ENCODE peak calls at places on chromosome 14, in four cellular contexts. Q, J, H and Z are unnamed samples.

GRCh38 chr14:31323419-31323818 is 96.9 kb downstream of the HEATR5A start:
- DNase-seq in J (no peak), H (no peak), Q (no peak), Z (no peak)

GRCh38 chr14:78319411-78319810 is 149.2 kb downstream of the NRXN3 start:
- DNase-seq in Q (no peak), H (no peak), J (no peak), Z (no peak)

GRCh38 chr14:95265106-95266094 is 54.3 kb downstream of the CLMN start:
- DNase-seq in H (no peak), J (peak), Q (peak), Z (peak)

GRCh38 chr14:95886366-95886765 is 9.7 kb downstream of the TUNAR start:
- DNase-seq in H (no peak), J (no peak), Q (no peak), Z (no peak)

GRCh38 chr14:86824167-86824566 is 1168.8 kb downstream of the GALC start:
- DNase-seq in J (no peak), Q (no peak), H (no peak), Z (no peak)

GRCh38 chr14:103111297-103111981 is 11.8 kb upstream of the TNFAIP2 start:
- DNase-seq in H (no peak), J (no peak), Q (no peak), Z (no peak)

GRCh38 chr14:55130194-55130550 is 1.1 kb downstream of the LGALS3 start:
- DNase-seq in Q (peak), H (no peak), J (peak), Z (no peak)

GRCh38 chr14:64799555-64799954 is 80.2 kb downstream of the SPTB start:
- DNase-seq in Q (no peak), J (no peak), H (no peak), Z (no peak)

GRCh38 chr14:20560961-20561360 is at the start of gene RNASE9:
- DNase-seq in Q (no peak), H (no peak), J (no peak), Z (no peak)

GRCh38 chr14:60637138-60637489 is 12.2 kb downstream of the SIX1 start:
- DNase-seq in Q (no peak), J (no peak), H (no peak), Z (no peak)

GRCh38 chr14:52650774-52651173 is 44.6 kb downstream of the ERO1A start:
- DNase-seq in H (no peak), J (no peak), Q (no peak), Z (no peak)

GRCh38 chr14:30884925-30885324 is 10.6 kb downstream of the COCH start:
- DNase-seq in J (no peak), H (no peak), Q (no peak), Z (no peak)

GRCh38 chr14:49497725-49498348 is 88.3 kb downstream of the RPS29 start:
- DNase-seq in H (no peak), J (peak), Q (peak), Z (no peak)

GRCh38 chr14:92877757-92878431 is 45.1 kb upstream of the CHGA start:
- DNase-seq in Q (no peak), H (no peak), J (no peak), Z (peak)

GRCh38 chr14:21846227-21846885 is 172.7 kb upstream of the OR4E1 start:
- DNase-seq in Q (peak), J (no peak), H (no peak), Z (peak)

GRCh38 chr14:64465208-64465821 is at the start of gene AKAP5:
- DNase-seq in J (peak), H (peak), Q (peak), Z (peak)

GRCh38 chr14:74241611-74242005 is 2.4 kb downstream of the VSX2 start:
- DNase-seq in Q (no peak), H (no peak), J (no peak), Z (no peak)

GRCh38 chr14:104424406-104425072 is 155.0 kb upstream of the C14orf180 start:
- DNase-seq in Q (no peak), J (no peak), H (no peak), Z (no peak)

GRCh38 chr14:87613856-87614255 is 379.1 kb downstream of the GALC start:
- DNase-seq in J (peak), H (no peak), Q (peak), Z (no peak)

GRCh38 chr14:24858052-24858451 is 191.9 kb downstream of the STXBP6 start:
- DNase-seq in J (no peak), Q (no peak), H (no peak), Z (no peak)

GRCh38 chr14:54226103-54226502 is 170.7 kb upstream of the CDKN3 start:
- DNase-seq in J (no peak), H (no peak), Q (no peak), Z (no peak)

GRCh38 chr14:56581041-56581727 is 1.6 kb downstream of the TMEM260 start:
- DNase-seq in Q (no peak), J (no peak), H (no peak), Z (no peak)

GRCh38 chr14:30375280-30375892 is 183.6 kb upstream of the G2E3 start:
- DNase-seq in H (peak), J (peak), Q (peak), Z (peak)

GRCh38 chr14:104981699-104982541 is 3.7 kb upstream of the CLBA1 start:
- DNase-seq in H (no peak), J (no peak), Q (no peak), Z (no peak)

GRCh38 chr14:104392396-104393198 is 187.0 kb upstream of the C14orf180 start:
- DNase-seq in H (no peak), Q (no peak), J (no peak), Z (peak)

GRCh38 chr14:38623661-38624060 is 367.8 kb upstream of the CLEC14A start:
- DNase-seq in J (peak), H (no peak), Q (peak), Z (no peak)

GRCh38 chr14:61478971-61479473 is 157.6 kb downstream of the PRKCH start:
- DNase-seq in H (peak), J (no peak), Q (no peak), Z (no peak)

GRCh38 chr14:38285962-38286361 is 30.1 kb upstream of the CLEC14A start:
- DNase-seq in Q (no peak), J (peak), H (no peak), Z (no peak)

GRCh38 chr14:66272221-66272620 is 213.9 kb upstream of the CCDC196 start:
- DNase-seq in Q (no peak), J (no peak), H (no peak), Z (no peak)

DNA sequence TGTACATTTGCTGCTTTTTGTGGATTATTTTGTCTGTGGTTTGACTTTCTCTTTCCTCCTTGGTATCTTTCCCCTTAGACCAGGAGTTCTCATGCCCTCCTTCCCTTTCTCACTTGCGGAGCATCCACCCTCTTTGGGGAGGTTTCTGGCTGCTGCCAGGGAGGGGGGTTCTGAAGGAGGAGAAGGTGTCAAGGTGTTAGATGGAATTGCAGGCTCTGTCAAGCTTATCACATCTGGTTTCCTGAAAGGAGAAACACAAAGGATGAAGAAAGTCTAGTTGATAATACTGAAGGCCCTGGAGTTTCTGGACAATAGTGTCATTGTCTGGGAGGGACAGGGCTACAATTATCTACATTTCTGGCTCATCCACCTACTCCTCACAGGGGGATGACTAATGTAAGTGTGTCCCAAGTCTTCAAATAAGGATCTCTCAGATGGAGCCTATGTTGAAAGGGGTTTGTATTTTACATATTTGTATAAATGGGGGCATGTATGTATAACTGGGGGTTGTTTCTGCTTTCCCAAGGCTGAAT is 217.3 kb upstream of the CCDC196 start:
- DNase-seq in H (no peak), J (no peak), Q (no peak), Z (no peak)
- TF ChIP-seq CTCF in H (no peak), J (no peak), Q (no peak), Z (no peak)

DNA sequence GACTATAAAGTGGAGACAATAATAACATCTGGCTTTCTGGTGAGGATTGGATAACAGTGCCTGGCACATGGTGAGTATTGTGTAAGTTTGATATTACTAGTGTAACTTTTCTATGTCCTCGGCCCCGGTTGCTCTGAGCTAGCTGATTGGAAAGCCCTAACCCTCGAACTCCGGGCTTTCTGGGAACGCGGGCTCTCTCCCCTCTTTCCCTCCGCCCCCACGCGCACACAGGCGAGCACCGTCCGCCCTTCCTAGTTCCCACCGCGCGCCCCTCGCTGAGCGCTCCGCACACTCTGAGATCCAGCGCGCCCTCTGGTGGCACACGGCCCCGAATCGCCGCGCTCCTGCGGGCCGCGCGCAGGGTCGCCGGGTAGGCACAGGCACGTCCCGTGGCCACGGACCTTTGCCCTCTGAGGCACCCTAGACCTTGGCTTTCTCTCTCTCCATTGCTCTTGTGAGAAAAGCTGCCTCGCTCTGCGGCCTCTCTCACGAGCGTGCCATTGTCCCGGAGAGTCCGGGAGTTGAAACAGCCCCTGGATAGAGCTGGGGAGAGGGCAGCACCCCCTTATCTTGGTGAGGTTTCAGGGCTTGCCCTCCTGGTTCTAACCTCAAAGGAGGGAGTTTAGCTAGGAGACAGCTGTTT is 23.2 kb upstream of the ESRRB start:
- DNase-seq in H (no peak), Q (peak), J (peak), Z (peak)
- TF ChIP-seq CTCF in H (peak), Q (peak), J (peak), Z (peak)

GRCh38 chr14:72217164-72217563 is 284.9 kb downstream of the RGS6 start:
- DNase-seq in H (no peak), J (peak), Q (no peak), Z (no peak)
- TF ChIP-seq CTCF in H (no peak), J (no peak), Q (no peak), Z (no peak)

DNA sequence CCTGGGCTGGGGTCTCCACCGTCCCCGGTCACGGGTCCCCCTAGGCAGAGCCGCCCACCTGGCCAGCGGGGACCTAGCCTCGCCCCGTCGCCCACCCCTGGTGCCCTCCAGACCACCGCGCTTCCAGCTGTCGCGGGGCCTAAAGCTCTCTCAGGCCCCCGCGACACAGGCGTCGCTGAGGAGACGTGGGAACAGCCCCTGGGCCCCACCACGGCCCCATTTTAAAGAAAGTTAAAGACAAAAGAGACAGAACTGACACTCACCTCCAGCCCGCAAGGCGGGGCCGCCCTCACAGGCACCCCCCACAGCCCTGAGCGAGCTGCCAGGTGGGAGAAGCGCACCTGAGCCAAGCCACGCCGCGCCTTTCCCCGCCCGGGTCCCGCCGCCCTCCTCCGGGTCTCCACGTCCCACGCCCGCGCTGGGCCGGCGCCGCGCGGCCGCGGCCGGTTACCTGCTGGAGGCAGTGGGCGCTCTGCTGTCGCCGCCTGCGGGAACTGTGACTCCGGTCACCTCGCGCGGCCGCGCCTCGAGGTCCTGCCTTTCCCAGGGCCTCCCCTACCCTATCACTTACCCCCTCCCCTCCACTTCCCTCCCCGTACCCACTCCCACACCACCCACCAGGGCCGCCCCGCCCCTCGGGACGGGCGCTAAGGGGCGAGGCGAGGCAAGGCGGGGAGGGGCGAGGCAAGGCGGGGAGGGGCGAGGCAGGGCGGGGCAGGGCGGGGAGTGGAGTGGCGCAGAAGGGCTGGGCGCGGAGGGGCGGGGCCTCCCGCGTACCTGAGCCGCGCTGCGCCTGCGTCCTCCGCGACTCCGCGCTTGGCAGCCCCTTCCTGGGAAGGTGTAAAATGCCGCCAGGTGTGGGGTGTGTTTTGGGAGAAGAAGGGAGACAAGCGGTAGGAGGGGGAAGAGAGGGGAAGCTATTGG is 31.2 kb downstream of the TC2N start:
- DNase-seq in J (no peak), Q (peak), H (peak), Z (peak)
- TF ChIP-seq CTCF in J (no peak), Q (no peak), H (no peak), Z (no peak)

GRCh38 chr14:97414718-97415098 is 617.5 kb downstream of the VRK1 start:
- DNase-seq in Q (no peak), H (no peak), J (no peak), Z (no peak)
- TF ChIP-seq CTCF in Q (no peak), H (no peak), J (no peak), Z (no peak)

GRCh38 chr14:69560826-69561225 is 13.8 kb downstream of the CCDC177 start:
- DNase-seq in H (no peak), Q (no peak), J (no peak), Z (no peak)

GRCh38 chr14:69554500-69554899 is 20.2 kb downstream of the CCDC177 start:
- DNase-seq in H (peak), J (no peak), Q (no peak), Z (peak)

GRCh38 chr14:69559581-69560011 is 15.1 kb downstream of the CCDC177 start:
- DNase-seq in H (no peak), Q (no peak), J (no peak), Z (no peak)

GRCh38 chr14:69561893-69562292 is 12.8 kb downstream of the CCDC177 start:
- DNase-seq in H (no peak), Q (no peak), J (no peak), Z (no peak)

GRCh38 chr14:69558774-69559173 is 15.9 kb downstream of the CCDC177 start:
- DNase-seq in J (no peak), Q (no peak), H (no peak), Z (no peak)
- TF ChIP-seq CTCF in J (no peak), Q (no peak), H (no peak), Z (no peak)